ENCODE peak calls at places on chromosome 11, in seven cellular contexts. Y is fibroblast of lung; T is left ventricle myocardium inferior; U is CD8-positive, alpha-beta T cell; Q is gastrocnemius medialis; S is pancreas; M is neural progenitor cell. K is an unnamed sample. For H3K36me3, the result is how much of the 10 kb centered on the place peaks cover.

GRCh38 chr11:27719575-27719925 is 19.3 kb upstream of the BDNF start:
- DNase-seq in U (no peak), T (no peak), Q (no peak), M (no peak), S (no peak), Y (no peak), K (no peak)

GRCh38 chr11:3195251-3196160 is 23.1 kb downstream of the MRGPRG start:
- DNase-seq in U (no peak), M (no peak), Q (no peak), T (no peak), Y (peak), S (no peak), K (no peak)

GRCh38 chr11:65613091-65613928 is 711 bp downstream of the MAP3K11 start:
- DNase-seq in M (peak), Y (no peak), S (peak), T (no peak), U (peak), Q (no peak), K (no peak)

GRCh38 chr11:75718406-75719088 is 909 bp downstream of the MOGAT2 start:
- DNase-seq in U (no peak), Q (no peak), T (no peak), S (no peak), M (no peak), Y (no peak), K (no peak)

GRCh38 chr11:1395773-1396374 is 6.1 kb downstream of the BRSK2 start:
- DNase-seq in Q (no peak), T (no peak), U (no peak), S (no peak), Y (no peak), M (no peak), K (no peak)

GRCh38 chr11:8318536-8318935 is 54.9 kb upstream of the LMO1 start:
- DNase-seq in S (no peak), Y (no peak), U (no peak), M (peak), T (no peak), Q (no peak), K (no peak)

GRCh38 chr11:58905716-58906547 is 33.4 kb upstream of the GLYATL1 start:
- DNase-seq in Q (peak), S (no peak), Y (peak), T (peak), U (no peak), M (peak), K (peak)

GRCh38 chr11:20364412-20364792 is 888 bp downstream of the HTATIP2 start:
- DNase-seq in Q (no peak), S (no peak), T (no peak), U (no peak), M (no peak), Y (no peak), K (no peak)

GRCh38 chr11:20022363-20023081 is 137.8 kb downstream of the DBX1 start:
- DNase-seq in U (no peak), T (no peak), M (peak), Q (no peak), Y (peak), S (no peak), K (peak)

GRCh38 chr11:64750361-64751054 is 6.6 kb upstream of the RASGRP2 start:
- DNase-seq in Q (no peak), M (no peak), U (no peak), T (no peak), Y (no peak), S (no peak), K (no peak)

GRCh38 chr11:94641167-94641761 is 74.1 kb downstream of the PIWIL4 start:
- DNase-seq in S (no peak), U (no peak), T (peak), Q (peak), M (no peak), Y (no peak), K (no peak)

GRCh38 chr11:10478574-10479550 is 23.8 kb downstream of the AMPD3 start:
- DNase-seq in T (no peak), S (no peak), M (no peak), Y (no peak), Q (peak), U (no peak), K (no peak)

GRCh38 chr11:32325187-32325586 is 110.2 kb downstream of the WT1 start:
- DNase-seq in Y (no peak), S (no peak), U (no peak), Q (no peak), T (no peak), M (no peak), K (no peak)

GRCh38 chr11:15106201-15106965 is 8.3 kb upstream of the INSC start:
- DNase-seq in S (no peak), Q (no peak), U (no peak), T (no peak), M (peak), Y (peak), K (peak)

GRCh38 chr11:87491381-87491780 is 453.6 kb downstream of the TMEM135 start:
- DNase-seq in Y (no peak), T (no peak), Q (no peak), S (no peak), M (no peak), U (no peak), K (no peak)

GRCh38 chr11:2816941-2817421 is 68.6 kb downstream of the CDKN1C start:
- DNase-seq in Q (no peak), S (peak), M (no peak), T (peak), Y (peak), U (no peak), K (no peak)

GRCh38 chr11:36119300-36119699 is 169.9 kb downstream of the COMMD9 start:
- DNase-seq in M (no peak), T (no peak), Y (no peak), Q (no peak), S (no peak), U (no peak), K (no peak)

GRCh38 chr11:68439355-68440065 is 21.0 kb upstream of the PPP6R3 start:
- DNase-seq in U (no peak), S (no peak), Q (no peak), T (no peak), M (peak), Y (no peak), K (no peak)

GRCh38 chr11:125251956-125252355 is 87.4 kb downstream of the PKNOX2 start:
- DNase-seq in Q (no peak), Y (no peak), S (no peak), T (no peak), U (no peak), M (no peak), K (peak)

GRCh38 chr11:40130427-40130826 is 1329.0 kb downstream of the LRRC4C start:
- DNase-seq in Q (no peak), U (no peak), S (no peak), Y (no peak), T (no peak), M (peak), K (no peak)

GRCh38 chr11:6612816-6613136 is 760 bp upstream of the TAF10 start:
- DNase-seq in T (no peak), Y (no peak), S (no peak), M (peak), U (no peak), Q (no peak), K (no peak)
- H3K36me3 ChIP-seq in T (half or more), Y (under half), S (under half), M (under half), U (under half), Q (half or more), K (under half)

DNA sequence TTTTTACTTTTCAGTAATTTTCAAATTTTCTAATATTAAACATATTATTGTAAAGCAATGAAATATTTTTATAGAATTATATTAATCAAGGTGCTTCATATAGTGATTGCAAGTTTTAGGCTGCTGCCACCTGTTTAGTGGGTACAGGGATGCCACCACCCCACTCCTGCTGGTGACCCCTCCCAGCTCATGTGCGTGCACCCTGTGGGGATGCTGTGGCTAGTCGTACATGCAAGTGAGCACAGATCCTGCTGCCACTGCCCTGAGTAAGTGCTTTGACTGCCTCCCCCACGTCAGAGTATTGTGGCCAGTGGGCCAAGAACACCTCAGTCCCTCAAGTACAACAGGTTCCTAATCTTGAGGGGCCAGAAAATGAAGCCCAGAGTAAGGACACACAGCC is 320.1 kb upstream of the DDI1 start:
- DNase-seq in U (no peak), S (peak), M (no peak), T (no peak), Y (no peak), Q (no peak), K (no peak)
- H3K36me3 ChIP-seq in U (under half), S (under half), M (under half), T (under half), Y (under half), Q (under half), K (under half)

GRCh38 chr11:131796541-131796940 is 426.1 kb downstream of the NTM start:
- DNase-seq in Y (no peak), T (no peak), U (no peak), Q (no peak), M (no peak), S (no peak), K (no peak)
- H3K36me3 ChIP-seq in Y (under half), T (under half), U (under half), Q (under half), M (under half), S (under half), K (under half)

GRCh38 chr11:34308821-34309585 is 48.8 kb downstream of the ABTB2 start:
- DNase-seq in Q (peak), S (no peak), U (no peak), Y (no peak), T (no peak), M (no peak), K (no peak)
- H3K36me3 ChIP-seq in Q (under half), S (under half), U (under half), Y (under half), T (under half), M (under half), K (under half)

GRCh38 chr11:128299132-128299726 is 288.1 kb downstream of the ETS1 start:
- DNase-seq in U (no peak), Y (peak), S (no peak), T (no peak), M (no peak), Q (peak), K (peak)
- H3K36me3 ChIP-seq in U (under half), Y (under half), S (under half), T (under half), M (under half), Q (under half), K (under half)

DNA sequence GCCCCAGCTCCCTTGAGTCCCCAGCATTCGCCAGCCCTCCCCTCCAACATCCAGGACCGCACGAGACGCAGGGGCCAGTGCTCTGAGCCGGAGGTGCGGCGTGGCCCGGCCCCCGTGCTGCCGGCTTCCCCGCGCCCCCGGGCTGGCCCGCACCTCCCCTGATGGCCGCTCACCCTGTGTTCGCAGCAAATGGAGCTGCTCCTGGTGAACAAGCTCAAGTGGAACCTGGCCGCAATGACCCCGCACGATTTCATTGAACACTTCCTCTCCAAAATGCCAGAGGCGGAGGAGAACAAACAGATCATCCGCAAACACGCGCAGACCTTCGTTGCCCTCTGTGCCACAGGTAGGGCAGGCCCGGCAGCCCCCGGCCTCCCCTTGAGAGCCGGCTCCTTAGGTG is 2.7 kb downstream of the CCND1 start:
- DNase-seq in Q (no peak), U (no peak), T (no peak), M (no peak), Y (no peak), S (peak), K (no peak)
- H3K36me3 ChIP-seq in Q (under half), U (under half), T (under half), M (under half), Y (under half), S (under half), K (under half)

DNA sequence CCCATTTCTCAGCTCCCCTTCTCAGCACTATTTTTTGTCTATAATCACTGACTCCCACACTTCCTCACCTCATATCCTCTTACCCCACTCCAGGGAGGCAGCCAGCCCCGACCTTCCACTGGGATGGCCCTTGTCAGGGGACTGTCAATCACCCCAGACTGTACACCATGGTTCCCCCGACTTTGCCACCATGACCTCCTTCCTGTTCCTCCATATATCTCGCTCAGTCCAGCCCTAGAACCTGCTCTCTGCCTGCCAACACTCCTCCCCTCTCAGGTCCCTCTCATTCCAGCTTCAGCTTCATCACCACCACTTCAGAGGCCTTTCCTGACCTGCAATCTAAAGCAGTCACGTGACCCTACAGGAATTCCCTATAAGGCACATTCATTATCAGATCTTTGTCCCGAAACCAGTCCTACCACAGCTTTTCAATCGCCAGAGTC is 16.5 kb downstream of the PRPF19 start:
- DNase-seq in U (no peak), Q (no peak), T (no peak), Y (no peak), S (no peak), M (no peak), K (no peak)
- H3K36me3 ChIP-seq in U (under half), Q (under half), T (under half), Y (under half), S (under half), M (under half), K (under half)

K was measured in bronchial epithelial cell.